ENCODE peak calls at places on chromosomes 13 and 19, in six cellular contexts. One of them, this sample, is unnamed.

GRCh38 chr19:1904385-1905070 is 671 bp upstream of the ADAT3 start:
- DNase-seq in nephron progenitor cell: peak
- DNase-seq in endodermal cell: peak
- DNase-seq in stomach: peak
- DNase-seq in MM.1S: peak
- DNase-seq in BJ: no peak
- DNase-seq in this sample: peak

GRCh38 chr19:35000647-35001501 is 751 bp downstream of the GRAMD1A start:
- DNase-seq in nephron progenitor cell: peak
- DNase-seq in endodermal cell: peak
- DNase-seq in stomach: no peak
- DNase-seq in MM.1S: peak
- DNase-seq in BJ: no peak
- DNase-seq in this sample: peak

GRCh38 chr13:94610475-94610874 is 8.8 kb downstream of the GPR180 start:
- DNase-seq in nephron progenitor cell: no peak
- DNase-seq in endodermal cell: no peak
- DNase-seq in stomach: no peak
- DNase-seq in MM.1S: no peak
- DNase-seq in BJ: no peak
- DNase-seq in this sample: no peak

GRCh38 chr13:112217431-112217830 is 150.5 kb downstream of the SOX1 start:
- DNase-seq in nephron progenitor cell: no peak
- DNase-seq in endodermal cell: peak
- DNase-seq in stomach: no peak
- DNase-seq in MM.1S: no peak
- DNase-seq in BJ: no peak
- DNase-seq in this sample: no peak

GRCh38 chr19:51375504-51376221 is 3.2 kb upstream of the NKG7 start:
- DNase-seq in nephron progenitor cell: no peak
- DNase-seq in endodermal cell: no peak
- DNase-seq in stomach: no peak
- DNase-seq in MM.1S: no peak
- DNase-seq in BJ: no peak
- DNase-seq in this sample: no peak

GRCh38 chr19:30359936-30360335 is 12.2 kb upstream of the ZNF536 start:
- DNase-seq in nephron progenitor cell: no peak
- DNase-seq in endodermal cell: no peak
- DNase-seq in stomach: peak
- DNase-seq in MM.1S: no peak
- DNase-seq in BJ: no peak
- DNase-seq in this sample: no peak

GRCh38 chr19:35248310-35249145 is at the start of gene LSR:
- DNase-seq in nephron progenitor cell: peak
- DNase-seq in endodermal cell: peak
- DNase-seq in stomach: peak
- DNase-seq in MM.1S: peak
- DNase-seq in BJ: no peak
- DNase-seq in this sample: peak

GRCh38 chr13:110524484-110525254 is 36.9 kb downstream of the RAB20 start:
- DNase-seq in nephron progenitor cell: no peak
- DNase-seq in endodermal cell: no peak
- DNase-seq in stomach: peak
- DNase-seq in MM.1S: peak
- DNase-seq in BJ: no peak
- DNase-seq in this sample: no peak

GRCh38 chr19:1651061-1651547 is 1.3 kb downstream of the TCF3 start:
- DNase-seq in nephron progenitor cell: peak
- DNase-seq in endodermal cell: peak
- DNase-seq in stomach: no peak
- DNase-seq in MM.1S: peak
- DNase-seq in BJ: no peak
- DNase-seq in this sample: peak

GRCh38 chr13:95117092-95117491 is 184.2 kb downstream of the ABCC4 start:
- DNase-seq in nephron progenitor cell: no peak
- DNase-seq in endodermal cell: no peak
- DNase-seq in stomach: no peak
- DNase-seq in MM.1S: no peak
- DNase-seq in BJ: no peak
- DNase-seq in this sample: no peak

GRCh38 chr19:15268192-15268927 is 36.1 kb upstream of the EPHX3 start:
- DNase-seq in nephron progenitor cell: no peak
- DNase-seq in endodermal cell: no peak
- DNase-seq in stomach: no peak
- DNase-seq in MM.1S: no peak
- DNase-seq in BJ: no peak
- DNase-seq in this sample: no peak

GRCh38 chr19:51347209-51347928 is 5.4 kb upstream of the VSIG10L start:
- DNase-seq in nephron progenitor cell: no peak
- DNase-seq in endodermal cell: peak
- DNase-seq in stomach: no peak
- DNase-seq in MM.1S: no peak
- DNase-seq in BJ: no peak
- DNase-seq in this sample: no peak

GRCh38 chr19:36049080-36049698 is 4.9 kb downstream of the THAP8 start:
- DNase-seq in nephron progenitor cell: no peak
- DNase-seq in endodermal cell: no peak
- DNase-seq in stomach: no peak
- DNase-seq in MM.1S: no peak
- DNase-seq in BJ: no peak
- DNase-seq in this sample: no peak

GRCh38 chr19:29741776-29742175 is 26.7 kb upstream of the C19orf12 start:
- DNase-seq in nephron progenitor cell: no peak
- DNase-seq in endodermal cell: no peak
- DNase-seq in stomach: no peak
- DNase-seq in MM.1S: no peak
- DNase-seq in BJ: no peak
- DNase-seq in this sample: no peak

GRCh38 chr19:48330012-48330681 is 4.8 kb downstream of the EMP3 start:
- DNase-seq in nephron progenitor cell: peak
- DNase-seq in endodermal cell: peak
- DNase-seq in stomach: peak
- DNase-seq in MM.1S: peak
- DNase-seq in BJ: no peak
- DNase-seq in this sample: peak
- TF ChIP-seq CTCF in nephron progenitor cell: no peak
- TF ChIP-seq CTCF in endodermal cell: peak
- TF ChIP-seq CTCF in stomach: no peak
- TF ChIP-seq CTCF in MM.1S: peak
- TF ChIP-seq CTCF in BJ: no peak
- TF ChIP-seq CTCF in this sample: no peak

GRCh38 chr19:10565567-10566407 is at the start of gene KRI1:
- DNase-seq in nephron progenitor cell: peak
- DNase-seq in endodermal cell: peak
- DNase-seq in stomach: peak
- DNase-seq in MM.1S: peak
- DNase-seq in BJ: peak
- DNase-seq in this sample: peak
- TF ChIP-seq CTCF in nephron progenitor cell: peak
- TF ChIP-seq CTCF in endodermal cell: peak
- TF ChIP-seq CTCF in stomach: peak
- TF ChIP-seq CTCF in MM.1S: no peak
- TF ChIP-seq CTCF in BJ: peak
- TF ChIP-seq CTCF in this sample: no peak

DNA sequence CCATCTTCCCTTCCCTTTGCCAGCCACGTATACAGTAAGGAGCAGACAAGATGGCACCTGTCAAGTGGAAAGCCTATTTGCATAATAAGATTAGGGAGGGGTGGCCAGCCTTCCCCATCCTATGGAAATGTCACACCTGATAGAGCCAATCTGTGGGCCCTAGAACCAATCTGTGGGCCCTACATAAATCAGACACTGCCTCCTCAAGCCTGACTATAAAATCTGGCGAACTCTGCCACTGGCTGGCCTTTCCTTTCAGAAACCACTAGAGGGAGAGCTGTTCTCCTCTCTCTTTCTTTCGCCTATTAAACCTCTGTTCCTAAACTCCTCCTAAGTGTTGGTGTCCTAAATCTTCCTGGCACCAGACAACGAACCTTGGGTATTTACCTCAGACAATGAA is 231.5 kb upstream of the KLHL1 start:
- DNase-seq in nephron progenitor cell: peak
- DNase-seq in endodermal cell: peak
- DNase-seq in stomach: peak
- DNase-seq in MM.1S: no peak
- DNase-seq in BJ: no peak
- DNase-seq in this sample: no peak
- TF ChIP-seq CTCF in nephron progenitor cell: peak
- TF ChIP-seq CTCF in endodermal cell: peak
- TF ChIP-seq CTCF in stomach: peak
- TF ChIP-seq CTCF in MM.1S: peak
- TF ChIP-seq CTCF in BJ: no peak
- TF ChIP-seq CTCF in this sample: no peak

DNA sequence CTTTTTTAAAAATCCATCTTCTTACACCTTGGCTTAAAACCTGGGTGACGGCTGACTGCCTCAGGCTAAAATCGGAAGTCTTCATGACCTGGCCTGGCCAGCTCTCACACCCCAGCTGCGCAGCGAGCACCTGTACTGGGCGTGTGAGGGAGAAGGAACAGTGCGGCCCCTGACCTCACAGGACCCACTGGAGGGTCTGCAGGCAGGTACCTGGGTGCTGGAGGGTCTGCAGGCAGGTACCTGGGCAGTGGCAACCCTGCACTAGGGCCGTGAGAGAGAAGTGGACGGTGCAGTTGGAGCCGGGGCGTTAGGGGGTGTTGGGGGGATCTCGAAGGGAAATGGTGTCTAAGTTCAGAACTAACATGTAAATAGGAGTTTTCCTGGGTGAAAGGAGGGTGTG is 144.3 kb downstream of the STK24 start:
- DNase-seq in nephron progenitor cell: no peak
- DNase-seq in endodermal cell: no peak
- DNase-seq in stomach: no peak
- DNase-seq in MM.1S: no peak
- DNase-seq in BJ: no peak
- DNase-seq in this sample: no peak
- TF ChIP-seq CTCF in nephron progenitor cell: no peak
- TF ChIP-seq CTCF in endodermal cell: no peak
- TF ChIP-seq CTCF in stomach: no peak
- TF ChIP-seq CTCF in MM.1S: no peak
- TF ChIP-seq CTCF in BJ: no peak
- TF ChIP-seq CTCF in this sample: no peak

DNA sequence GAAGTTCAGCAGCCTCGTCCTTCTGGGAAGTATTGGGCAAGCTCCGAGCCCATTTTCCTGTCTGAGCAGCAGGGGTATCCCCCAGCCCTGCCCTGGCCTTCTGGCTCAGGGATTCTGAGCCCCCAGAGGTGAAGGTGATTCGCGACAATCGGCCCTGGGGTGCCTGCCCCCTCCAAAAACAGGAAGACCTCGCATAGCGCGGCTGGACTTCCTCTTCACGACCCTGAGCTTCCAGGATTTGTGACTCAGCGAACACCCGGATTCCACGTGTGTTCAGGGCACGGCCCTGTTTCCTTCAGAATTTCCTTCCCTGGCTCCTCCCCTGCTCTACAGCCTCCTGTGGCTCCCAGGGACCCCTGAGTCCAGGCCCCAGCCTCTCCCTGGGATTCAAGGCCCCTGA is at the start of gene SEMA6B:
- DNase-seq in nephron progenitor cell: no peak
- DNase-seq in endodermal cell: no peak
- DNase-seq in stomach: peak
- DNase-seq in MM.1S: no peak
- DNase-seq in BJ: no peak
- DNase-seq in this sample: no peak
- TF ChIP-seq CTCF in nephron progenitor cell: no peak
- TF ChIP-seq CTCF in endodermal cell: no peak
- TF ChIP-seq CTCF in stomach: no peak
- TF ChIP-seq CTCF in MM.1S: no peak
- TF ChIP-seq CTCF in BJ: no peak
- TF ChIP-seq CTCF in this sample: no peak

DNA sequence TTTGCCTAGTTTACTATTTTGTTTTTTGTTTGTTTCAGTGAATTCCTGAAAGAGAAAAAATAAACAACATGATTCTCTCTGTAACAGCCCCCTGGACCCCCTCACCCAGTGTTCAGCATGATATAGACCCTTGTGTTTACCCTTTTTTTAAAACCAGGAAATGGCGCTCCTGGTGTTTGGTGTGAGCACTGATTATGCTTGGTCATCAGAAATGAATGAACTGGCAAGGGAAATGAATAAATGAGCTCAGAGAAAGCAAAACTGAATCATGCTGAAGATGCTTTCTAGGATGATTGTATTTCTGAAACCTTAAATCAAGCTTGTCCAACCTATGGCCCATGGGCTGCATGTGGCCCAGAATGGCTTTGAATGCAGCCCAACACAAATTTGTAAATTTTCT is 22.1 kb downstream of the WASF3 start:
- DNase-seq in nephron progenitor cell: no peak
- DNase-seq in endodermal cell: no peak
- DNase-seq in stomach: no peak
- DNase-seq in MM.1S: no peak
- DNase-seq in BJ: no peak
- DNase-seq in this sample: no peak
- TF ChIP-seq CTCF in nephron progenitor cell: no peak
- TF ChIP-seq CTCF in endodermal cell: no peak
- TF ChIP-seq CTCF in stomach: no peak
- TF ChIP-seq CTCF in MM.1S: no peak
- TF ChIP-seq CTCF in BJ: no peak
- TF ChIP-seq CTCF in this sample: no peak

DNA sequence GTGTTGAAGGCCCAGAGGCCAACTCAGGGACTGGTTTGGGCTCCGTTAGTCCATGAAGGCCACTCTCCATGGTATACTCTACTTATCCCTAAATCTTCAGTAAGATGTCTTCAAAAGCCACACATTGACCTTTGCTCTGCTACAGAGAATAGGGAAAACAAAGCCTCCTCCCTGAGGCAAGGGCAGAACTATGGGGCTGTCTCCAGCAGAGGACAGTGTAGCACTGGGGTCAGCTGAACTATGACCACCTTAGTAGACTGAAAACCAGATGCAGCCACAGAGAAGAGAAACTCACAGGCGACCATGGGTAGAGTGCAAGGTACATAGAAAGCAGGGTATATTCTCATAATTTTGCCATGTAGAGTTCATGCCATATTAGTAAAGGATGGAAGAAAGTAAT is 587.4 kb downstream of the LMO7 start:
- DNase-seq in nephron progenitor cell: no peak
- DNase-seq in endodermal cell: peak
- DNase-seq in stomach: no peak
- DNase-seq in MM.1S: no peak
- DNase-seq in BJ: no peak
- DNase-seq in this sample: no peak
- TF ChIP-seq CTCF in nephron progenitor cell: no peak
- TF ChIP-seq CTCF in endodermal cell: peak
- TF ChIP-seq CTCF in stomach: no peak
- TF ChIP-seq CTCF in MM.1S: no peak
- TF ChIP-seq CTCF in BJ: peak
- TF ChIP-seq CTCF in this sample: no peak

GRCh38 chr13:113455384-113455783 is 2.1 kb upstream of the ADPRHL1 start:
- DNase-seq in nephron progenitor cell: no peak
- DNase-seq in endodermal cell: no peak
- DNase-seq in stomach: no peak
- DNase-seq in MM.1S: no peak
- DNase-seq in BJ: no peak
- DNase-seq in this sample: no peak

GRCh38 chr13:113456116-113456702 is 2.9 kb upstream of the ADPRHL1 start:
- DNase-seq in nephron progenitor cell: no peak
- DNase-seq in endodermal cell: no peak
- DNase-seq in stomach: no peak
- DNase-seq in MM.1S: no peak
- DNase-seq in BJ: no peak
- DNase-seq in this sample: no peak

GRCh38 chr13:113458218-113459065 is 5.2 kb upstream of the ADPRHL1 start:
- DNase-seq in nephron progenitor cell: peak
- DNase-seq in endodermal cell: peak
- DNase-seq in stomach: no peak
- DNase-seq in MM.1S: no peak
- DNase-seq in BJ: no peak
- DNase-seq in this sample: no peak

GRCh38 chr13:113454936-113455335 is 1.6 kb upstream of the ADPRHL1 start:
- DNase-seq in nephron progenitor cell: no peak
- DNase-seq in endodermal cell: no peak
- DNase-seq in stomach: no peak
- DNase-seq in MM.1S: no peak
- DNase-seq in BJ: no peak
- DNase-seq in this sample: no peak

GRCh38 chr13:113457510-113457909 is 4.2 kb upstream of the ADPRHL1 start:
- DNase-seq in nephron progenitor cell: no peak
- DNase-seq in endodermal cell: no peak
- DNase-seq in stomach: no peak
- DNase-seq in MM.1S: no peak
- DNase-seq in BJ: no peak
- DNase-seq in this sample: no peak
- TF ChIP-seq CTCF in nephron progenitor cell: no peak
- TF ChIP-seq CTCF in endodermal cell: peak
- TF ChIP-seq CTCF in stomach: no peak
- TF ChIP-seq CTCF in MM.1S: no peak
- TF ChIP-seq CTCF in BJ: no peak
- TF ChIP-seq CTCF in this sample: no peak

This sample was measured in activated B cell treated with CpG ODN at 0.5 μM for 24 hours.